ENCODE peak calls at places on chromosome 12, in seven cellular contexts. One of them, this sample, is unnamed.

GRCh38 chr12:68824597-68825250 is 16.7 kb downstream of the MDM2 start:
- DNase-seq in glutamatergic neuron: no peak
- DNase-seq in A549: no peak
- DNase-seq in neural crest cell: no peak
- DNase-seq in transverse colon: no peak
- DNase-seq in Calu3: no peak
- DNase-seq in cardiac muscle cell: no peak
- DNase-seq in this sample: no peak

GRCh38 chr12:14417717-14418116 is 52.2 kb downstream of the ATF7IP start:
- DNase-seq in glutamatergic neuron: peak
- DNase-seq in transverse colon: peak
- DNase-seq in cardiac muscle cell: peak
- DNase-seq in neural crest cell: peak
- DNase-seq in A549: peak
- DNase-seq in Calu3: peak
- DNase-seq in this sample: no peak

GRCh38 chr12:102950107-102950949 is 7.1 kb upstream of the ASCL1 start:
- DNase-seq in neural crest cell: no peak
- DNase-seq in cardiac muscle cell: no peak
- DNase-seq in A549: peak
- DNase-seq in transverse colon: no peak
- DNase-seq in glutamatergic neuron: peak
- DNase-seq in Calu3: no peak
- DNase-seq in this sample: peak

GRCh38 chr12:113267621-113268020 is 46.4 kb downstream of the TPCN1 start:
- DNase-seq in transverse colon: peak
- DNase-seq in glutamatergic neuron: no peak
- DNase-seq in cardiac muscle cell: no peak
- DNase-seq in A549: no peak
- DNase-seq in neural crest cell: no peak
- DNase-seq in Calu3: no peak
- DNase-seq in this sample: no peak

GRCh38 chr12:94095618-94096017 is 52.8 kb upstream of the PLXNC1 start:
- DNase-seq in glutamatergic neuron: no peak
- DNase-seq in A549: no peak
- DNase-seq in Calu3: no peak
- DNase-seq in transverse colon: no peak
- DNase-seq in neural crest cell: no peak
- DNase-seq in cardiac muscle cell: no peak
- DNase-seq in this sample: no peak

GRCh38 chr12:46300906-46301305 is 32.1 kb upstream of the SLC38A1 start:
- DNase-seq in Calu3: no peak
- DNase-seq in A549: no peak
- DNase-seq in transverse colon: no peak
- DNase-seq in neural crest cell: no peak
- DNase-seq in glutamatergic neuron: no peak
- DNase-seq in cardiac muscle cell: peak
- DNase-seq in this sample: no peak

GRCh38 chr12:47767197-47767724 is 5.8 kb upstream of the SLC48A1 start:
- DNase-seq in cardiac muscle cell: peak
- DNase-seq in glutamatergic neuron: peak
- DNase-seq in transverse colon: peak
- DNase-seq in A549: peak
- DNase-seq in neural crest cell: no peak
- DNase-seq in Calu3: peak
- DNase-seq in this sample: no peak

GRCh38 chr12:48051681-48052080 is 47.4 kb upstream of the COL2A1 start:
- DNase-seq in glutamatergic neuron: no peak
- DNase-seq in Calu3: no peak
- DNase-seq in neural crest cell: no peak
- DNase-seq in cardiac muscle cell: no peak
- DNase-seq in transverse colon: no peak
- DNase-seq in A549: no peak
- DNase-seq in this sample: no peak

GRCh38 chr12:11623382-11623781 is 26.1 kb upstream of the ETV6 start:
- DNase-seq in cardiac muscle cell: peak
- DNase-seq in glutamatergic neuron: no peak
- DNase-seq in neural crest cell: no peak
- DNase-seq in A549: no peak
- DNase-seq in Calu3: no peak
- DNase-seq in transverse colon: no peak
- DNase-seq in this sample: no peak

GRCh38 chr12:52871291-52871961 is 22.6 kb upstream of the KRT78 start:
- DNase-seq in cardiac muscle cell: peak
- DNase-seq in neural crest cell: no peak
- DNase-seq in glutamatergic neuron: no peak
- DNase-seq in A549: peak
- DNase-seq in transverse colon: peak
- DNase-seq in Calu3: peak
- DNase-seq in this sample: no peak

GRCh38 chr12:128617304-128617833 is 206.4 kb downstream of the SLC15A4 start:
- DNase-seq in glutamatergic neuron: no peak
- DNase-seq in cardiac muscle cell: no peak
- DNase-seq in transverse colon: no peak
- DNase-seq in A549: no peak
- DNase-seq in Calu3: no peak
- DNase-seq in neural crest cell: no peak
- DNase-seq in this sample: no peak

GRCh38 chr12:122097641-122098364 is 19.2 kb downstream of the MLXIP start:
- DNase-seq in A549: peak
- DNase-seq in glutamatergic neuron: no peak
- DNase-seq in Calu3: peak
- DNase-seq in transverse colon: peak
- DNase-seq in cardiac muscle cell: peak
- DNase-seq in neural crest cell: no peak
- DNase-seq in this sample: peak

GRCh38 chr12:120649442-120650248 is 9.2 kb downstream of the CABP1 start:
- DNase-seq in transverse colon: no peak
- DNase-seq in Calu3: no peak
- DNase-seq in neural crest cell: no peak
- DNase-seq in A549: no peak
- DNase-seq in cardiac muscle cell: no peak
- DNase-seq in glutamatergic neuron: peak
- DNase-seq in this sample: no peak

GRCh38 chr12:124179936-124180605 is 114.8 kb upstream of the RFLNA start:
- DNase-seq in cardiac muscle cell: no peak
- DNase-seq in transverse colon: no peak
- DNase-seq in A549: no peak
- DNase-seq in Calu3: no peak
- DNase-seq in neural crest cell: no peak
- DNase-seq in glutamatergic neuron: no peak
- DNase-seq in this sample: no peak

GRCh38 chr12:90211017-90211416 is 502.4 kb upstream of the ATP2B1 start:
- DNase-seq in transverse colon: no peak
- DNase-seq in Calu3: no peak
- DNase-seq in neural crest cell: no peak
- DNase-seq in A549: peak
- DNase-seq in glutamatergic neuron: no peak
- DNase-seq in cardiac muscle cell: peak
- DNase-seq in this sample: no peak

GRCh38 chr12:32208355-32208754 is 101.7 kb downstream of the BICD1 start:
- DNase-seq in transverse colon: no peak
- DNase-seq in cardiac muscle cell: no peak
- DNase-seq in glutamatergic neuron: no peak
- DNase-seq in A549: no peak
- DNase-seq in Calu3: no peak
- DNase-seq in neural crest cell: no peak
- DNase-seq in this sample: no peak

GRCh38 chr12:112381898-112382796 is at the start of gene HECTD4:
- DNase-seq in glutamatergic neuron: peak
- DNase-seq in transverse colon: peak
- DNase-seq in neural crest cell: peak
- DNase-seq in Calu3: peak
- DNase-seq in A549: peak
- DNase-seq in cardiac muscle cell: peak
- DNase-seq in this sample: peak

DNA sequence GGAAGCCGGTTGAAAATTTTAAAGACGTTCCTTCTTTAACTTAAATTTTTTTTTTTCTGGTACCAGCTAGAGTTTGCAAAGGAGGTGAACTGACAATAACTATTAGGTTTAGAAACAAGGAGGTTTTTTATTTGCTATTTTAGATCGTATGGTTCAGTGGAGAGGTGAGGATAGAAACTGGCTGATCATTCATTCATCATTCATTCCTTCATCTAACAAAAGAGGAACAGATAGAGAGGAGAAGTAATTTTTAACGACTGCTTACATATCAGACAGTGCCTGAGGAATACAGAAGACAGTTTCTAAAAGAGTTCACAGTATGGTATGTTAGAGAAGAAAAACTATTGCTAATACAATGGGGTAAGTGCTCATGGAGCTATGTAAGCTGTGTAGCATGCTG is 111.1 kb downstream of the ERC1 start:
- DNase-seq in glutamatergic neuron: no peak
- DNase-seq in A549: no peak
- DNase-seq in cardiac muscle cell: no peak
- DNase-seq in neural crest cell: no peak
- DNase-seq in transverse colon: no peak
- DNase-seq in Calu3: no peak
- DNase-seq in this sample: no peak
- TF ChIP-seq CTCF in glutamatergic neuron: no peak
- TF ChIP-seq CTCF in A549: no peak
- TF ChIP-seq CTCF in cardiac muscle cell: no peak
- TF ChIP-seq CTCF in neural crest cell: no peak
- TF ChIP-seq CTCF in transverse colon: no peak
- TF ChIP-seq CTCF in Calu3: no peak
- TF ChIP-seq CTCF in this sample: no peak

GRCh38 chr12:92538970-92539749 is 163.6 kb upstream of the PLEKHG7 start:
- DNase-seq in Calu3: peak
- DNase-seq in cardiac muscle cell: peak
- DNase-seq in transverse colon: no peak
- DNase-seq in neural crest cell: no peak
- DNase-seq in A549: peak
- DNase-seq in glutamatergic neuron: no peak
- DNase-seq in this sample: no peak

GRCh38 chr12:92537235-92537960 is 165.4 kb upstream of the PLEKHG7 start:
- DNase-seq in transverse colon: no peak
- DNase-seq in neural crest cell: no peak
- DNase-seq in Calu3: no peak
- DNase-seq in glutamatergic neuron: no peak
- DNase-seq in cardiac muscle cell: no peak
- DNase-seq in A549: no peak
- DNase-seq in this sample: no peak

GRCh38 chr12:92541024-92541423 is 161.8 kb upstream of the PLEKHG7 start:
- DNase-seq in neural crest cell: no peak
- DNase-seq in A549: no peak
- DNase-seq in Calu3: no peak
- DNase-seq in cardiac muscle cell: no peak
- DNase-seq in transverse colon: no peak
- DNase-seq in glutamatergic neuron: no peak
- DNase-seq in this sample: no peak

GRCh38 chr12:92543359-92543758 is 159.4 kb upstream of the PLEKHG7 start:
- DNase-seq in transverse colon: peak
- DNase-seq in A549: no peak
- DNase-seq in glutamatergic neuron: no peak
- DNase-seq in cardiac muscle cell: no peak
- DNase-seq in Calu3: peak
- DNase-seq in neural crest cell: no peak
- DNase-seq in this sample: peak

DNA sequence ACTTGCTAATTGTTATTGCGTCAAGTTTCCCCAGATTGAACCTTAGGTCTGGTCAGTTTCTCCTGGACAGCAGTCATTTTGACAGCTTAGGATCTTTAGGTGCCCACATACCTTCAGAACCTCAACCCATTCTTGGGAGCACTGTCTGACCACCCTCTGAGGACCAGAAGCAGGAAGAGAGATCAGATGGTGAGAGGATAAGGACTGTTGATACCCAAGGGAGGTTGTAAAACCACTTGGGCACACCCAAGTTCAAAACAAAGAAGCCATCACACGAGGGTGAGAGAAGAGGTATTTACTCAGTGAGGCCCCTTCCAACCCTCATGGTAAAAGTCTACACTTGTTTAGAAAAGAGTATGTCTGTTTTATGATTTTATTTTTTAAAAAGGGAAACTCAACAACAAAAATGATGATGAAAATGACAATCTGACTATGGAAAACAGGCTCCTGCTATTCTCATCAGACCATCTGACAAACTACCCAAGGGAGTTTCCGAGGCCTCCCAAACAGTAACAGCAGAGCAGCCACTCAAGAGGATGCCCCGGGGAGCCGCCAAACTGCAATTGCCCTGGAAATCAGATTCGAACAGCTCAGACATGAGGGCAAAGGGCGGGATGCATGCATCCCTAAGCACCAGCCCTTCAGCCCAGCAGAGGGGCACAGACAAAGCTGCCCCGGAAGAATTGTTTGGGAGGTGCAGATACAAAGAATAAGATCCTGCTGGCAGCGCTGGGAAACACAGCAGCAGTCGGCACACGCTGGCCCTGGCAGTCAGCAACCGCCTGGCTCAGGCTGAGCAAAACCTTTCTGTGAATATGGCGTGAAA is 162.6 kb upstream of the PLEKHG7 start:
- DNase-seq in glutamatergic neuron: peak
- DNase-seq in A549: no peak
- DNase-seq in neural crest cell: peak
- DNase-seq in transverse colon: no peak
- DNase-seq in cardiac muscle cell: no peak
- DNase-seq in Calu3: no peak
- DNase-seq in this sample: no peak
- TF ChIP-seq CTCF in glutamatergic neuron: peak
- TF ChIP-seq CTCF in A549: no peak
- TF ChIP-seq CTCF in neural crest cell: no peak
- TF ChIP-seq CTCF in transverse colon: no peak
- TF ChIP-seq CTCF in cardiac muscle cell: no peak
- TF ChIP-seq CTCF in Calu3: no peak
- TF ChIP-seq CTCF in this sample: no peak

DNA sequence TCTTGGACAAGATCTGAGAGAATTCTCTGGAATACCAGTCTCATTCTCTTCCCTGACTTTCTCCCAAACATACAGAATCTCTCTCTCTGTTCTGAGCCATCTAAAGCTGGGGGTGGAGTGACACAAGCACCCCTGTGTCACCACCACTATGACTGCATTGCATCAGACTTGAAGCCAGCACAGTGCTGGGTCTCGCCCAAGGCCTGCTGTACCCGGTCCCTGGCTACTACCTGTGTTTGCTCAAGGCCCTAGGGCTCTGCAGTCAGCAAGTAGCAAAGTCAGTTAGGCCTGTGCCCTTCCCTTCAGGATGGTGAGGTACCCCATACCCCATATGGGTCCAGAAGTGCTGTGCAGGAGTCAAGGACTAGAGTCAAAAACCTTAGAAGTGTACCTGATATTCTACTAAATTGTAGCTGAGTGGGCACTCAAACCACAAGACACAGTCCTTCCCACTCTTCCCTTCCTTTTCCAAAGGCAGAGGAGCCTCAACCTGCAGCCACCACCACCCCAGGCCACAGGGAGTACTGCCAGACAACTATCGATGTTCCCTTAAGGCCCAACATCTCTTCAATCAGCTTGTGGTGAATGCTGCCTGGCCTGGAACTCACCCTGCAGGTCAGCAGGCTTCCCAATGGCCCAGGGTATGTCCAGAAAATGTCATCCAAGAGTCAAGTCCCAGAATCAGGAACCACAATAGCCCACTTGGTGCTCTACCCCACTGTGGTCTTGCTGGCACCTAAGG is 21.2 kb upstream of the RDH16 start:
- DNase-seq in glutamatergic neuron: no peak
- DNase-seq in Calu3: no peak
- DNase-seq in transverse colon: no peak
- DNase-seq in neural crest cell: no peak
- DNase-seq in A549: no peak
- DNase-seq in cardiac muscle cell: no peak
- DNase-seq in this sample: no peak
- TF ChIP-seq CTCF in glutamatergic neuron: no peak
- TF ChIP-seq CTCF in Calu3: no peak
- TF ChIP-seq CTCF in transverse colon: no peak
- TF ChIP-seq CTCF in neural crest cell: no peak
- TF ChIP-seq CTCF in A549: no peak
- TF ChIP-seq CTCF in cardiac muscle cell: no peak
- TF ChIP-seq CTCF in this sample: no peak

GRCh38 chr12:76117067-76117691 is 32.7 kb upstream of the NAP1L1 start:
- DNase-seq in transverse colon: no peak
- DNase-seq in neural crest cell: no peak
- DNase-seq in cardiac muscle cell: no peak
- DNase-seq in glutamatergic neuron: no peak
- DNase-seq in A549: no peak
- DNase-seq in Calu3: no peak
- DNase-seq in this sample: no peak
- TF ChIP-seq CTCF in transverse colon: no peak
- TF ChIP-seq CTCF in neural crest cell: no peak
- TF ChIP-seq CTCF in cardiac muscle cell: no peak
- TF ChIP-seq CTCF in glutamatergic neuron: no peak
- TF ChIP-seq CTCF in A549: no peak
- TF ChIP-seq CTCF in Calu3: no peak
- TF ChIP-seq CTCF in this sample: peak